ENCODE peak calls at places on chromosomes 2 and 18, in four cellular contexts. O is body of pancreas, Y is HFF-Myc, W is GM04503. I is an unnamed sample.

GRCh38 chr2:166417669-166418068 is 41.9 kb upstream of the SCN9A start:
- DNase-seq in O (no peak), Y (no peak), W (peak; percentile 10), I (peak; percentile 23)

GRCh38 chr2:903223-903900 is 47.3 kb upstream of the SNTG2 start:
- DNase-seq in O (no peak), Y (no peak), W (no peak), I (no peak)

GRCh38 chr2:70698847-70699246 is 69.2 kb downstream of the ADD2 start:
- DNase-seq in O (no peak), Y (no peak), W (no peak), I (no peak)

GRCh38 chr2:212646698-212647097 is 108.1 kb upstream of the ERBB4 start:
- DNase-seq in O (no peak), Y (no peak), W (peak; percentile 78), I (peak; percentile 17)

GRCh38 chr2:46241344-46241743 is 55.9 kb upstream of the EPAS1 start:
- DNase-seq in O (no peak), Y (no peak), W (no peak), I (no peak)

GRCh38 chr2:113888641-113889470 is 1.0 kb upstream of the ACTR3 start:
- DNase-seq in O (no peak), Y (no peak), W (no peak), I (no peak)

GRCh38 chr2:104758199-104758620 is 95.7 kb upstream of the POU3F3 start:
- DNase-seq in O (no peak), Y (no peak), W (no peak), I (no peak)

GRCh38 chr2:143420313-143420712 is 291.1 kb downstream of the ARHGAP15 start:
- DNase-seq in O (no peak), Y (no peak), W (no peak), I (no peak)

GRCh38 chr2:43057026-43057741 is 169.2 kb downstream of the ZFP36L2 start:
- DNase-seq in O (peak; percentile 56), Y (no peak), W (no peak), I (no peak)

GRCh38 chr2:240469747-240470146 is 34.3 kb downstream of the GPC1 start:
- DNase-seq in O (no peak), Y (no peak), W (no peak), I (no peak)

GRCh38 chr2:17791121-17791902 is 24.9 kb upstream of the MSGN1 start:
- DNase-seq in O (no peak), Y (peak; percentile 77), W (peak; percentile 28), I (peak; percentile 58)

GRCh38 chr2:179592167-179592936 is 269.1 kb downstream of the ZNF385B start:
- DNase-seq in O (no peak), Y (no peak), W (no peak), I (peak; percentile 9)

GRCh38 chr2:127545796-127546195 is 10.3 kb downstream of the MYO7B start:
- DNase-seq in O (no peak), Y (no peak), W (no peak), I (no peak)

GRCh38 chr18:48002933-48003365 is 72.5 kb upstream of the SMAD2 start:
- DNase-seq in O (peak; percentile 70), Y (no peak), W (no peak), I (no peak)

GRCh38 chr2:55084631-55085030 is 34.4 kb upstream of the RTN4 start:
- DNase-seq in O (no peak), Y (no peak), W (no peak), I (no peak)

GRCh38 chr2:46649004-46649403 is 169.6 kb downstream of the TMEM247 start:
- DNase-seq in O (no peak), Y (no peak), W (no peak), I (no peak)

GRCh38 chr18:33212363-33212762 is 228.2 kb downstream of the CCDC178 start:
- DNase-seq in O (no peak), Y (no peak), W (no peak), I (no peak)

GRCh38 chr2:212177724-212178123 is 360.9 kb downstream of the ERBB4 start:
- DNase-seq in O (no peak), Y (no peak), W (no peak), I (peak; percentile 4)

GRCh38 chr2:41913311-41913710 is 134.5 kb upstream of the PKDCC start:
- DNase-seq in O (no peak), Y (no peak), W (no peak), I (no peak)

GRCh38 chr18:72041313-72042032 is 502.7 kb downstream of the CBLN2 start:
- DNase-seq in O (no peak), Y (no peak), W (no peak), I (no peak)

GRCh38 chr18:79867666-79868065 is 69.9 kb downstream of the KCNG2 start:
- DNase-seq in O (no peak), Y (no peak), W (no peak), I (no peak)

GRCh38 chr2:151175857-151176256 is 85.8 kb downstream of the RBM43 start:
- DNase-seq in O (no peak), Y (no peak), W (no peak), I (no peak)

GRCh38 chr2:145715601-145716000 is 1195.7 kb upstream of the ZEB2 start:
- DNase-seq in O (no peak), Y (no peak), W (no peak), I (peak; percentile 17)

GRCh38 chr18:62634991-62635630 is 80.2 kb upstream of the PHLPP1 start:
- DNase-seq in O (no peak), Y (no peak), W (no peak), I (no peak)

GRCh38 chr18:24915547-24915946 is 436.4 kb downstream of the ZNF521 start:
- DNase-seq in O (no peak), Y (peak; percentile 25), W (no peak), I (no peak)

GRCh38 chr2:74206180-74206688 is 7.8 kb downstream of the MTHFD2 start:
- DNase-seq in O (no peak), Y (no peak), W (peak; percentile 31), I (no peak)

GRCh38 chr2:187037310-187037709 is 188.3 kb upstream of the ZSWIM2 start:
- DNase-seq in O (no peak), Y (no peak), W (no peak), I (no peak)

GRCh38 chr18:23629444-23629946 is 33.2 kb downstream of the ANKRD29 start:
- DNase-seq in O (no peak), Y (no peak), W (no peak), I (no peak)

GRCh38 chr2:204228169-204228940 is 291.8 kb downstream of the ICOS start:
- DNase-seq in O (no peak), Y (no peak), W (no peak), I (no peak)

GRCh38 chr2:53820711-53821110 is 33.9 kb downstream of the ERLEC1 start:
- DNase-seq in O (no peak), Y (no peak), W (no peak), I (no peak)